ENCODE peak calls at places on chromosomes 16 and 17, in ten cellular contexts. Q, U, A, F, D, C, G, V, K and I are unnamed samples.

GRCh38 chr16:48446534-48446920 is 61.3 kb upstream of the SIAH1 start:
- DNase-seq in Q (no peak), U (no peak), A (no peak), F (no peak), D (no peak), C (no peak), G (no peak), V (no peak), K (no peak), I (no peak)

GRCh38 chr17:69828087-69828486 is 246.9 kb upstream of the KCNJ16 start:
- DNase-seq in Q (no peak), U (peak; percentile 67), A (peak; percentile 40), F (peak; percentile 17), D (no peak), C (no peak), G (peak; percentile 12), V (no peak), K (no peak), I (no peak)

GRCh38 chr16:3696425-3697218 is 20.7 kb downstream of the TRAP1 start:
- DNase-seq in Q (peak; percentile 76), U (peak; percentile 70), A (peak; percentile 32), F (no peak), D (no peak), C (no peak), G (no peak), V (no peak), K (no peak), I (no peak)

GRCh38 chr16:19210968-19211367 is 42.9 kb downstream of the SYT17 start:
- DNase-seq in Q (no peak), U (no peak), A (no peak), F (no peak), D (no peak), C (no peak), G (no peak), V (no peak), K (no peak), I (no peak)

GRCh38 chr17:79440251-79440650 is 170.6 kb downstream of the RBFOX3 start:
- DNase-seq in Q (no peak), U (no peak), A (no peak), F (no peak), D (no peak), C (no peak), G (no peak), V (no peak), K (no peak), I (no peak)

GRCh38 chr17:55735784-55736405 is 13.2 kb upstream of the TMEM100 start:
- DNase-seq in Q (no peak), U (peak; percentile 70), A (peak; percentile 67), F (no peak), D (no peak), C (no peak), G (no peak), V (peak; percentile 44), K (peak; percentile 48), I (peak; percentile 64)

GRCh38 chr17:44088254-44088653 is 17.7 kb downstream of the G6PC3 start:
- DNase-seq in Q (no peak), U (no peak), A (no peak), F (no peak), D (no peak), C (no peak), G (no peak), V (no peak), K (no peak), I (no peak)

GRCh38 chr17:51795401-51795800 is 363.1 kb downstream of the CA10 start:
- DNase-seq in Q (no peak), U (no peak), A (no peak), F (no peak), D (no peak), C (no peak), G (no peak), V (no peak), K (peak; percentile 24), I (no peak)

GRCh38 chr17:69961488-69962145 is 113.4 kb upstream of the KCNJ16 start:
- DNase-seq in Q (no peak), U (no peak), A (no peak), F (no peak), D (no peak), C (no peak), G (peak; percentile 81), V (no peak), K (no peak), I (no peak)

GRCh38 chr16:80620656-80621605 is 80.1 kb downstream of the DYNLRB2 start:
- DNase-seq in Q (no peak), U (peak; percentile 22), A (no peak), F (no peak), D (no peak), C (no peak), G (no peak), V (no peak), K (no peak), I (no peak)

GRCh38 chr17:18141210-18141803 is 32.8 kb downstream of the MYO15A start:
- DNase-seq in Q (no peak), U (peak; percentile 76), A (peak; percentile 82), F (no peak), D (peak; percentile 43), C (no peak), G (no peak), V (peak; percentile 66), K (peak; percentile 34), I (no peak)

GRCh38 chr17:77786090-77786489 is 172.4 kb upstream of the TNRC6C start:
- DNase-seq in Q (no peak), U (no peak), A (no peak), F (no peak), D (no peak), C (no peak), G (no peak), V (no peak), K (no peak), I (no peak)

GRCh38 chr17:81481011-81481799 is 31.4 kb downstream of the ACTG1 start:
- DNase-seq in Q (no peak), U (no peak), A (peak; percentile 99), F (peak; percentile 85), D (peak; percentile 67), C (peak; percentile 25), G (no peak), V (peak; percentile 86), K (no peak), I (peak; percentile 84)

GRCh38 chr16:23597003-23597756 is 1.1 kb upstream of the NDUFAB1 start:
- DNase-seq in Q (no peak), U (peak; percentile 45), A (no peak), F (no peak), D (no peak), C (no peak), G (no peak), V (peak; percentile 5), K (peak; percentile 15), I (peak; percentile 64)

GRCh38 chr17:65638221-65638940 is 76.9 kb upstream of the AXIN2 start:
- DNase-seq in Q (no peak), U (no peak), A (no peak), F (no peak), D (no peak), C (no peak), G (no peak), V (peak; percentile 94), K (no peak), I (no peak)

GRCh38 chr17:9924735-9925191 is 19.7 kb upstream of the RCVRN start:
- DNase-seq in Q (no peak), U (peak; percentile 69), A (peak; percentile 83), F (no peak), D (peak; percentile 32), C (no peak), G (peak; percentile 50), V (peak; percentile 80), K (peak; percentile 32), I (no peak)

GRCh38 chr17:35299108-35299507 is 56.2 kb downstream of the SLFN5 start:
- DNase-seq in Q (no peak), U (no peak), A (peak; percentile 20), F (no peak), D (no peak), C (no peak), G (no peak), V (no peak), K (peak; percentile 87), I (no peak)

GRCh38 chr17:4136373-4136772 is 6.5 kb downstream of the ZZEF1 start:
- DNase-seq in Q (no peak), U (no peak), A (no peak), F (peak; percentile 48), D (no peak), C (no peak), G (no peak), V (no peak), K (no peak), I (no peak)

GRCh38 chr16:88558457-88559442 is 11.5 kb upstream of the ZC3H18 start:
- DNase-seq in Q (no peak), U (peak; percentile 68), A (peak; percentile 56), F (peak; percentile 78), D (no peak), C (no peak), G (no peak), V (peak; percentile 63), K (peak; percentile 81), I (no peak)

GRCh38 chr16:19609359-19609758 is 53.9 kb downstream of the VPS35L start:
- DNase-seq in Q (no peak), U (no peak), A (no peak), F (no peak), D (no peak), C (no peak), G (no peak), V (no peak), K (no peak), I (no peak)

GRCh38 chr16:339680-340079 is 12.8 kb downstream of the AXIN1 start:
- DNase-seq in Q (no peak), U (no peak), A (no peak), F (no peak), D (no peak), C (no peak), G (no peak), V (no peak), K (no peak), I (no peak)

GRCh38 chr17:792277-792676 is 10.1 kb downstream of the MRM3 start:
- DNase-seq in Q (no peak), U (peak; percentile 37), A (no peak), F (no peak), D (no peak), C (no peak), G (no peak), V (no peak), K (no peak), I (no peak)

GRCh38 chr16:80602894-80603293 is 62.1 kb downstream of the DYNLRB2 start:
- DNase-seq in Q (no peak), U (peak; percentile 59), A (no peak), F (no peak), D (no peak), C (no peak), G (no peak), V (no peak), K (no peak), I (no peak)

GRCh38 chr17:74387365-74388218 is 20.3 kb downstream of the GPR142 start:
- DNase-seq in Q (no peak), U (no peak), A (no peak), F (no peak), D (no peak), C (no peak), G (no peak), V (no peak), K (no peak), I (no peak)

GRCh38 chr16:15608398-15609285 is 34.3 kb downstream of the MARF1 start:
- DNase-seq in Q (no peak), U (no peak), A (no peak), F (no peak), D (no peak), C (no peak), G (no peak), V (no peak), K (no peak), I (no peak)

GRCh38 chr16:3519581-3519980 is 18.8 kb downstream of the CLUAP1 start:
- DNase-seq in Q (no peak), U (no peak), A (no peak), F (no peak), D (no peak), C (no peak), G (no peak), V (no peak), K (no peak), I (no peak)

GRCh38 chr17:47388825-47389224 is 65.1 kb downstream of the EFCAB13 start:
- DNase-seq in Q (no peak), U (no peak), A (no peak), F (no peak), D (no peak), C (no peak), G (no peak), V (no peak), K (no peak), I (no peak)

GRCh38 chr16:73771676-73772075 is 524.9 kb upstream of the PSMD7 start:
- DNase-seq in Q (no peak), U (no peak), A (peak; percentile 24), F (no peak), D (no peak), C (no peak), G (no peak), V (no peak), K (no peak), I (no peak)